ENCODE peak calls at places on chromosomes 4 and X, in eight cellular contexts. One of them, this sample, is unnamed.

GRCh38 chr4:78524009-78524408 is 27.6 kb upstream of the ANXA3 start:
- DNase-seq in cardiac fibroblast: no peak
- DNase-seq in NCI-H2029 treated with DMSO at 0.1 percent for 48 hours: no peak
- DNase-seq in stimulated activated CD8-positive, alpha-beta memory T cell treated with anti-CD3 and anti-CD28 coated beads, Interleukin-15, amount 100 ng/mL, for 4 hours: no peak
- DNase-seq in NAMALWA: no peak
- DNase-seq in left ventricle myocardium inferior: no peak
- DNase-seq in NCI-H2081 treated with DMSO at 0.1 percent for 48 hours: no peak
- DNase-seq in activated naive CD4-positive, alpha-beta T cell treated with anti-CD3 and anti-CD28 coated beads for 36 hours: no peak
- DNase-seq in this sample: no peak

GRCh38 chr4:30600246-30600645 is 119.9 kb upstream of the PCDH7 start:
- DNase-seq in NCI-H2029 treated with DMSO at 0.1 percent for 48 hours: no peak
- DNase-seq in activated naive CD4-positive, alpha-beta T cell treated with anti-CD3 and anti-CD28 coated beads for 36 hours: no peak
- DNase-seq in cardiac fibroblast: peak
- DNase-seq in left ventricle myocardium inferior: no peak
- DNase-seq in stimulated activated CD8-positive, alpha-beta memory T cell treated with anti-CD3 and anti-CD28 coated beads, Interleukin-15, amount 100 ng/mL, for 4 hours: no peak
- DNase-seq in NAMALWA: no peak
- DNase-seq in NCI-H2081 treated with DMSO at 0.1 percent for 48 hours: no peak
- DNase-seq in this sample: no peak

GRCh38 chrX:44843318-44843702 is 511 bp upstream of the DUSP21 start:
- DNase-seq in NCI-H2029 treated with DMSO at 0.1 percent for 48 hours: no peak
- DNase-seq in cardiac fibroblast: no peak
- DNase-seq in left ventricle myocardium inferior: no peak
- DNase-seq in activated naive CD4-positive, alpha-beta T cell treated with anti-CD3 and anti-CD28 coated beads for 36 hours: no peak
- DNase-seq in NCI-H2081 treated with DMSO at 0.1 percent for 48 hours: no peak
- DNase-seq in NAMALWA: no peak
- DNase-seq in stimulated activated CD8-positive, alpha-beta memory T cell treated with anti-CD3 and anti-CD28 coated beads, Interleukin-15, amount 100 ng/mL, for 4 hours: no peak
- DNase-seq in this sample: no peak

GRCh38 chrX:129540068-129540653 is at the start of gene OCRL:
- DNase-seq in NCI-H2029 treated with DMSO at 0.1 percent for 48 hours: no peak
- DNase-seq in NAMALWA: peak
- DNase-seq in NCI-H2081 treated with DMSO at 0.1 percent for 48 hours: no peak
- DNase-seq in left ventricle myocardium inferior: peak
- DNase-seq in stimulated activated CD8-positive, alpha-beta memory T cell treated with anti-CD3 and anti-CD28 coated beads, Interleukin-15, amount 100 ng/mL, for 4 hours: peak
- DNase-seq in activated naive CD4-positive, alpha-beta T cell treated with anti-CD3 and anti-CD28 coated beads for 36 hours: peak
- DNase-seq in cardiac fibroblast: peak
- DNase-seq in this sample: peak

GRCh38 chr4:169657470-169658107 is 37.2 kb downstream of the CLCN3 start:
- DNase-seq in left ventricle myocardium inferior: no peak
- DNase-seq in NCI-H2029 treated with DMSO at 0.1 percent for 48 hours: no peak
- DNase-seq in NAMALWA: no peak
- DNase-seq in cardiac fibroblast: no peak
- DNase-seq in NCI-H2081 treated with DMSO at 0.1 percent for 48 hours: no peak
- DNase-seq in activated naive CD4-positive, alpha-beta T cell treated with anti-CD3 and anti-CD28 coated beads for 36 hours: no peak
- DNase-seq in stimulated activated CD8-positive, alpha-beta memory T cell treated with anti-CD3 and anti-CD28 coated beads, Interleukin-15, amount 100 ng/mL, for 4 hours: no peak
- DNase-seq in this sample: no peak

GRCh38 chr4:69583543-69583942 is 55.9 kb downstream of the UGT2A2 start:
- DNase-seq in NAMALWA: no peak
- DNase-seq in cardiac fibroblast: no peak
- DNase-seq in NCI-H2029 treated with DMSO at 0.1 percent for 48 hours: no peak
- DNase-seq in activated naive CD4-positive, alpha-beta T cell treated with anti-CD3 and anti-CD28 coated beads for 36 hours: no peak
- DNase-seq in stimulated activated CD8-positive, alpha-beta memory T cell treated with anti-CD3 and anti-CD28 coated beads, Interleukin-15, amount 100 ng/mL, for 4 hours: no peak
- DNase-seq in left ventricle myocardium inferior: no peak
- DNase-seq in NCI-H2081 treated with DMSO at 0.1 percent for 48 hours: no peak
- DNase-seq in this sample: no peak

GRCh38 chrX:641671-642435 is 11.3 kb downstream of the SHOX start:
- DNase-seq in NAMALWA: no peak
- DNase-seq in NCI-H2081 treated with DMSO at 0.1 percent for 48 hours: no peak
- DNase-seq in NCI-H2029 treated with DMSO at 0.1 percent for 48 hours: no peak
- DNase-seq in cardiac fibroblast: peak
- DNase-seq in left ventricle myocardium inferior: no peak
- DNase-seq in activated naive CD4-positive, alpha-beta T cell treated with anti-CD3 and anti-CD28 coated beads for 36 hours: no peak
- DNase-seq in stimulated activated CD8-positive, alpha-beta memory T cell treated with anti-CD3 and anti-CD28 coated beads, Interleukin-15, amount 100 ng/mL, for 4 hours: no peak
- DNase-seq in this sample: no peak

GRCh38 chrX:30313322-30313721 is 4.1 kb upstream of the NR0B1 start:
- DNase-seq in NCI-H2029 treated with DMSO at 0.1 percent for 48 hours: peak
- DNase-seq in activated naive CD4-positive, alpha-beta T cell treated with anti-CD3 and anti-CD28 coated beads for 36 hours: no peak
- DNase-seq in cardiac fibroblast: no peak
- DNase-seq in NCI-H2081 treated with DMSO at 0.1 percent for 48 hours: no peak
- DNase-seq in NAMALWA: no peak
- DNase-seq in stimulated activated CD8-positive, alpha-beta memory T cell treated with anti-CD3 and anti-CD28 coated beads, Interleukin-15, amount 100 ng/mL, for 4 hours: no peak
- DNase-seq in left ventricle myocardium inferior: no peak
- DNase-seq in this sample: no peak

GRCh38 chr4:43133566-43133965 is 241.1 kb downstream of the GRXCR1 start:
- DNase-seq in NCI-H2081 treated with DMSO at 0.1 percent for 48 hours: no peak
- DNase-seq in NCI-H2029 treated with DMSO at 0.1 percent for 48 hours: no peak
- DNase-seq in left ventricle myocardium inferior: no peak
- DNase-seq in cardiac fibroblast: no peak
- DNase-seq in activated naive CD4-positive, alpha-beta T cell treated with anti-CD3 and anti-CD28 coated beads for 36 hours: no peak
- DNase-seq in stimulated activated CD8-positive, alpha-beta memory T cell treated with anti-CD3 and anti-CD28 coated beads, Interleukin-15, amount 100 ng/mL, for 4 hours: no peak
- DNase-seq in NAMALWA: no peak
- DNase-seq in this sample: no peak

GRCh38 chrX:110162867-110163266 is 155.0 kb downstream of the AMMECR1 start:
- DNase-seq in NCI-H2029 treated with DMSO at 0.1 percent for 48 hours: no peak
- DNase-seq in left ventricle myocardium inferior: no peak
- DNase-seq in stimulated activated CD8-positive, alpha-beta memory T cell treated with anti-CD3 and anti-CD28 coated beads, Interleukin-15, amount 100 ng/mL, for 4 hours: no peak
- DNase-seq in cardiac fibroblast: no peak
- DNase-seq in activated naive CD4-positive, alpha-beta T cell treated with anti-CD3 and anti-CD28 coated beads for 36 hours: no peak
- DNase-seq in NAMALWA: no peak
- DNase-seq in NCI-H2081 treated with DMSO at 0.1 percent for 48 hours: no peak
- DNase-seq in this sample: no peak

GRCh38 chr4:52032005-52032404 is 6.1 kb downstream of the SGCB start:
- DNase-seq in left ventricle myocardium inferior: no peak
- DNase-seq in stimulated activated CD8-positive, alpha-beta memory T cell treated with anti-CD3 and anti-CD28 coated beads, Interleukin-15, amount 100 ng/mL, for 4 hours: no peak
- DNase-seq in cardiac fibroblast: no peak
- DNase-seq in NCI-H2081 treated with DMSO at 0.1 percent for 48 hours: no peak
- DNase-seq in NCI-H2029 treated with DMSO at 0.1 percent for 48 hours: no peak
- DNase-seq in activated naive CD4-positive, alpha-beta T cell treated with anti-CD3 and anti-CD28 coated beads for 36 hours: no peak
- DNase-seq in NAMALWA: no peak
- DNase-seq in this sample: no peak

GRCh38 chr4:99885063-99885664 is 9.1 kb downstream of the LAMTOR3 start:
- DNase-seq in left ventricle myocardium inferior: no peak
- DNase-seq in NCI-H2081 treated with DMSO at 0.1 percent for 48 hours: no peak
- DNase-seq in NCI-H2029 treated with DMSO at 0.1 percent for 48 hours: no peak
- DNase-seq in cardiac fibroblast: peak
- DNase-seq in stimulated activated CD8-positive, alpha-beta memory T cell treated with anti-CD3 and anti-CD28 coated beads, Interleukin-15, amount 100 ng/mL, for 4 hours: no peak
- DNase-seq in activated naive CD4-positive, alpha-beta T cell treated with anti-CD3 and anti-CD28 coated beads for 36 hours: peak
- DNase-seq in NAMALWA: peak
- DNase-seq in this sample: no peak

This sample was measured in GDM1.